ENCODE peak calls at places on chromosomes 13 and 19, in six cellular contexts. G, U, S, F, O and V are unnamed samples.

GRCh38 chr13:99301913-99302636 is 5.1 kb downstream of the GPR183 start:
- DNase-seq in G (no peak), S (no peak), O (no peak), F (no peak), U (no peak), V (no peak)

GRCh38 chr13:44311011-44311481 is 62.6 kb upstream of the SERP2 start:
- DNase-seq in F (no peak), O (no peak), G (no peak), S (no peak), U (no peak), V (peak)

GRCh38 chr19:38061294-38061693 is 154.3 kb downstream of the SIPA1L3 start:
- DNase-seq in G (peak), O (no peak), F (no peak), U (no peak), S (peak), V (no peak)

GRCh38 chr13:81116461-81117282 is 775.7 kb upstream of the SPRY2 start:
- DNase-seq in G (no peak), F (no peak), O (no peak), S (no peak), U (no peak), V (no peak)

GRCh38 chr13:83752141-83752540 is 130.1 kb downstream of the SLITRK1 start:
- DNase-seq in F (no peak), O (no peak), S (peak), G (no peak), U (no peak), V (no peak)

GRCh38 chr19:2722541-2723344 is 1.6 kb upstream of the DIRAS1 start:
- DNase-seq in F (peak), G (no peak), S (no peak), U (no peak), O (peak), V (peak)

GRCh38 chr19:17872251-17873001 is 681 bp downstream of the SLC5A5 start:
- DNase-seq in O (no peak), U (no peak), S (no peak), F (no peak), G (no peak), V (no peak)

GRCh38 chr13:79306650-79307049 is 99.4 kb downstream of the RBM26 start:
- DNase-seq in F (no peak), U (no peak), S (no peak), G (no peak), O (no peak), V (no peak)

GRCh38 chr13:66375756-66376155 is 854.4 kb downstream of the PCDH9 start:
- DNase-seq in S (no peak), F (no peak), U (no peak), G (no peak), O (no peak), V (no peak)

GRCh38 chr19:31592456-31592855 is 243.2 kb upstream of the TSHZ3 start:
- DNase-seq in G (no peak), F (no peak), U (no peak), S (no peak), O (no peak), V (no peak)

GRCh38 chr13:43433691-43434121 is 353.1 kb downstream of the ENOX1 start:
- DNase-seq in U (no peak), G (no peak), O (no peak), S (no peak), F (no peak), V (no peak)

GRCh38 chr13:38819053-38819452 is 132.2 kb downstream of the FREM2 start:
- DNase-seq in F (no peak), O (no peak), S (no peak), U (no peak), G (no peak), V (no peak)

GRCh38 chr19:3284759-3285646 is 60.5 kb downstream of the CELF5 start:
- DNase-seq in S (no peak), U (no peak), O (no peak), G (no peak), F (no peak), V (peak)

GRCh38 chr19:11887247-11887617 is 350 bp upstream of the ZNF69 start:
- DNase-seq in G (no peak), S (no peak), O (no peak), U (no peak), F (no peak), V (no peak)

GRCh38 chr13:93502071-93502470 is 275.5 kb downstream of the GPC6 start:
- DNase-seq in S (no peak), F (no peak), O (no peak), G (no peak), U (no peak), V (no peak)

GRCh38 chr19:30802424-30803013 is 430.3 kb downstream of the ZNF536 start:
- DNase-seq in G (no peak), U (no peak), S (no peak), O (no peak), F (no peak), V (no peak)

GRCh38 chr13:98504371-98504963 is 72.4 kb downstream of the STK24 start:
- DNase-seq in S (no peak), O (no peak), U (no peak), F (no peak), G (no peak), V (no peak)

GRCh38 chr19:33906578-33907335 is 110.1 kb downstream of the KCTD15 start:
- DNase-seq in G (no peak), O (no peak), F (peak), U (no peak), S (no peak), V (peak)

GRCh38 chr19:14361824-14362223 is 19.4 kb upstream of the ADGRE5 start:
- DNase-seq in F (no peak), G (no peak), O (no peak), S (no peak), U (no peak), V (no peak)

GRCh38 chr13:85586422-85586831 is 212.8 kb downstream of the SLITRK6 start:
- DNase-seq in S (no peak), F (no peak), G (peak), O (no peak), U (no peak), V (no peak)

GRCh38 chr13:94988654-94989053 is 276.3 kb upstream of the SOX21 start:
- DNase-seq in G (no peak), F (no peak), S (no peak), O (no peak), U (no peak), V (no peak)
- TF ChIP-seq CTCF in G (peak), F (no peak), S (no peak), O (no peak), U (no peak), V (no peak)

GRCh38 chr13:60335531-60335930 is 61.5 kb upstream of the TDRD3 start:
- DNase-seq in F (no peak), G (no peak), S (no peak), O (no peak), U (no peak), V (no peak)

GRCh38 chr13:60334310-60334709 is 62.7 kb upstream of the TDRD3 start:
- DNase-seq in F (no peak), G (no peak), S (no peak), U (no peak), O (no peak), V (no peak)

GRCh38 chr13:60343978-60344377 is 53.0 kb upstream of the TDRD3 start:
- DNase-seq in S (no peak), F (no peak), G (no peak), U (no peak), O (no peak), V (no peak)

DNA sequence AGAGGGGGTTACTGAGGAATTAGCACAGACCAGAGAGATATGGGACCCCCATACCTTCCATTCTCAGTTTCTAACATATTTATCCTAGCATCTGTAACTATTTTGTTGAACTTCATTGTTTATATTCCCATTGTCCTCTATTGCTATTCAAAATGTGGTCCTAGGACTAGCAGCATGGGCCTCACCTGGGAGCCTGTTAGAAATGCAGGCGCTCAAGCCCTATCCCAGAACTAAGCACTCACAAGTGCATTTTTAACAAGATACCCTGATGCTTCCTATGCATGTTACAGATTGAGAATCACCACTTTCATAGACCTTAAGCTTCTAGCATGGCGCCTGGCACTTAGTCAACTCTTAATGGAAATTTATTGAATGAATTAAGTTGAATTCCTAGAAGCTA is 58.3 kb upstream of the TDRD3 start:
- DNase-seq in F (no peak), U (no peak), G (no peak), O (no peak), S (no peak), V (no peak)
- TF ChIP-seq CTCF in F (no peak), U (no peak), G (no peak), O (no peak), S (no peak), V (no peak)

GRCh38 chr19:7224205-7224833 is 69.9 kb downstream of the INSR start:
- DNase-seq in U (no peak), O (no peak), G (no peak), S (no peak), F (peak), V (no peak)

GRCh38 chr19:7226749-7227148 is 67.5 kb downstream of the INSR start:
- DNase-seq in U (no peak), F (no peak), S (no peak), O (no peak), G (no peak), V (no peak)

GRCh38 chr19:7224995-7225394 is 69.2 kb downstream of the INSR start:
- DNase-seq in S (no peak), F (no peak), U (no peak), G (no peak), O (no peak), V (no peak)

GRCh38 chr19:7225741-7226140 is 68.5 kb downstream of the INSR start:
- DNase-seq in U (no peak), S (no peak), G (no peak), F (no peak), O (no peak), V (no peak)

DNA sequence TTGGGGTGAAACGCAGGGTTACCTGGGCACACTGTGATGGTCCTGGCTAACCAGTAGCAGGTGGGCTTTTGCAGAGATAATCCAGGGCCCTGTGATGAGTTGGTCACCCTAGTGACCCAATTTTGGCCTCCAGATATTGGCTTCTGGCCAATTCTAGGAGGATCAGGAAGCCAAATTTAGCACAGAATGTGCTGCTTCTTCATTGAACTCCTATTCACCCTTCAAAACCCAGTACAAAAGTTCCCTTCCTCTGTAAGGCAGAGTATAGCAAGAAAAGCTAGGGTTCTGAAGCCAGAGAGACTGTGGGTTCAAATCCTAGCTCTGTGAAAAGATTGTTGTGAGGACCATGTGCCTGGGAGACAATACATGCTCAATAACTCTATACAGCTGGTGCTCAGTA is 70.8 kb downstream of the INSR start:
- DNase-seq in O (no peak), U (no peak), S (no peak), F (no peak), G (no peak), V (no peak)
- TF ChIP-seq CTCF in O (no peak), U (no peak), S (no peak), F (no peak), G (no peak), V (no peak)

GRCh38 chr19:19321143-19321577 is 531 bp downstream of the MAU2 start:
- DNase-seq in U (no peak), S (no peak), G (no peak), F (no peak), O (no peak), V (no peak)
- TF ChIP-seq CTCF in U (no peak), S (no peak), G (no peak), F (no peak), O (no peak), V (no peak)

GRCh38 chr19:23758187-23759074 is at the start of gene ZNF681:
- DNase-seq in S (peak), U (peak), G (peak), O (peak), F (peak), V (peak)
- TF ChIP-seq CTCF in S (no peak), U (peak), G (no peak), O (peak), F (no peak), V (no peak)

GRCh38 chr13:21675095-21676007 is 4.5 kb downstream of the FGF9 start:
- DNase-seq in U (no peak), F (peak), G (no peak), S (no peak), O (no peak), V (peak)

GRCh38 chr13:21677075-21677628 is 6.3 kb downstream of the FGF9 start:
- DNase-seq in U (no peak), G (no peak), O (no peak), F (no peak), S (no peak), V (no peak)

GRCh38 chr13:21673592-21674270 is 2.9 kb downstream of the FGF9 start:
- DNase-seq in U (no peak), G (no peak), S (no peak), F (no peak), O (no peak), V (peak)

GRCh38 chr13:21674271-21675009 is 3.6 kb downstream of the FGF9 start:
- DNase-seq in S (no peak), F (peak), U (peak), O (no peak), G (no peak), V (no peak)

GRCh38 chr13:21676611-21677021 is 5.7 kb downstream of the FGF9 start:
- DNase-seq in G (no peak), S (no peak), O (no peak), U (no peak), F (no peak), V (peak)
- TF ChIP-seq CTCF in G (no peak), S (no peak), O (no peak), U (no peak), F (peak), V (no peak)

GRCh38 chr19:29526730-29527499 is 1.1 kb downstream of the VSTM2B start:
- DNase-seq in U (no peak), O (no peak), F (no peak), S (no peak), G (no peak), V (no peak)
- TF ChIP-seq CTCF in U (no peak), O (no peak), F (no peak), S (no peak), G (no peak), V (no peak)